ENCODE peak calls at places on chromosomes 13 and 19, in five cellular contexts. One of them, this sample, is unnamed.
A peak's percentile ranks its signal among the peaks of the same experiment; 100 is the strongest.

GRCh38 chr19:13024126-13024957 is 29.1 kb downstream of the NFIX start:
- DNase-seq in GM12878: no peak
- DNase-seq in K562: no peak
- DNase-seq in HepG2: no peak
- DNase-seq in SK-N-SH: no peak
- DNase-seq in this sample: no peak

GRCh38 chr19:3459322-3459881 is 20.9 kb downstream of the SMIM24 start:
- DNase-seq in GM12878: no peak
- DNase-seq in K562: peak; percentile 54
- DNase-seq in HepG2: no peak
- DNase-seq in SK-N-SH: peak; percentile 95
- DNase-seq in this sample: no peak

GRCh38 chr19:38848299-38849146 is 1.3 kb downstream of the HNRNPL start:
- DNase-seq in GM12878: no peak
- DNase-seq in K562: no peak
- DNase-seq in HepG2: no peak
- DNase-seq in SK-N-SH: no peak
- DNase-seq in this sample: no peak

GRCh38 chr19:34319785-34320184 is 45.2 kb upstream of the GPI start:
- DNase-seq in GM12878: no peak
- DNase-seq in K562: peak; percentile 41
- DNase-seq in HepG2: no peak
- DNase-seq in SK-N-SH: no peak
- DNase-seq in this sample: no peak

GRCh38 chr19:8654591-8655339 is 24.3 kb downstream of the NFILZ start:
- DNase-seq in GM12878: no peak
- DNase-seq in K562: peak; percentile 81
- DNase-seq in HepG2: no peak
- DNase-seq in SK-N-SH: peak; percentile 81
- DNase-seq in this sample: peak; percentile 63

GRCh38 chr13:96020155-96020575 is 33.0 kb downstream of the UGGT2 start:
- DNase-seq in GM12878: peak; percentile 23
- DNase-seq in K562: peak; percentile 11
- DNase-seq in HepG2: peak; percentile 75
- DNase-seq in SK-N-SH: peak; percentile 56
- DNase-seq in this sample: no peak

GRCh38 chr19:17237747-17238706 is 7.7 kb downstream of the NR2F6 start:
- DNase-seq in GM12878: no peak
- DNase-seq in K562: no peak
- DNase-seq in HepG2: no peak
- DNase-seq in SK-N-SH: no peak
- DNase-seq in this sample: no peak

GRCh38 chr13:110469597-110469996 is 91.9 kb downstream of the RAB20 start:
- DNase-seq in GM12878: no peak
- DNase-seq in K562: no peak
- DNase-seq in HepG2: no peak
- DNase-seq in SK-N-SH: no peak
- DNase-seq in this sample: no peak

GRCh38 chr19:3463039-3463958 is 17.0 kb downstream of the SMIM24 start:
- DNase-seq in GM12878: no peak
- DNase-seq in K562: no peak
- DNase-seq in HepG2: no peak
- DNase-seq in SK-N-SH: no peak
- DNase-seq in this sample: no peak

GRCh38 chr13:44470623-44471562 is 97.3 kb downstream of the SERP2 start:
- DNase-seq in GM12878: no peak
- DNase-seq in K562: peak; percentile 5
- DNase-seq in HepG2: peak; percentile 29
- DNase-seq in SK-N-SH: no peak
- DNase-seq in this sample: no peak
- TF ChIP-seq GABPA in GM12878: no peak
- TF ChIP-seq GABPA in K562: no peak
- TF ChIP-seq GABPA in HepG2: no peak
- TF ChIP-seq GABPA in SK-N-SH: no peak
- TF ChIP-seq GABPA in this sample: no peak

GRCh38 chr19:32464279-32464678 is 58.7 kb downstream of the DPY19L3 start:
- DNase-seq in GM12878: no peak
- DNase-seq in K562: no peak
- DNase-seq in HepG2: no peak
- DNase-seq in SK-N-SH: peak; percentile 37
- DNase-seq in this sample: no peak

GRCh38 chr19:32471095-32471494 is 65.5 kb downstream of the DPY19L3 start:
- DNase-seq in GM12878: no peak
- DNase-seq in K562: no peak
- DNase-seq in HepG2: no peak
- DNase-seq in SK-N-SH: no peak
- DNase-seq in this sample: no peak

GRCh38 chr19:32465176-32465575 is 59.6 kb downstream of the DPY19L3 start:
- DNase-seq in GM12878: no peak
- DNase-seq in K562: no peak
- DNase-seq in HepG2: no peak
- DNase-seq in SK-N-SH: no peak
- DNase-seq in this sample: no peak

GRCh38 chr19:32471811-32472210 is 66.2 kb downstream of the DPY19L3 start:
- DNase-seq in GM12878: no peak
- DNase-seq in K562: no peak
- DNase-seq in HepG2: no peak
- DNase-seq in SK-N-SH: no peak
- DNase-seq in this sample: no peak

GRCh38 chr19:32469796-32470195 is 64.2 kb downstream of the DPY19L3 start:
- DNase-seq in GM12878: no peak
- DNase-seq in K562: no peak
- DNase-seq in HepG2: no peak
- DNase-seq in SK-N-SH: no peak
- DNase-seq in this sample: no peak
- TF ChIP-seq REST in GM12878: no peak
- TF ChIP-seq REST in K562: no peak
- TF ChIP-seq REST in HepG2: no peak
- TF ChIP-seq REST in SK-N-SH: no peak
- TF ChIP-seq REST in this sample: no peak

GRCh38 chr19:11737964-11738745 is 591 bp downstream of the ZNF823 start:
- DNase-seq in GM12878: no peak
- DNase-seq in K562: peak; percentile 38
- DNase-seq in HepG2: peak; percentile 67
- DNase-seq in SK-N-SH: peak; percentile 71
- DNase-seq in this sample: no peak
- TF ChIP-seq GABPA in GM12878: no peak
- TF ChIP-seq GABPA in K562: no peak
- TF ChIP-seq GABPA in HepG2: peak; percentile 32
- TF ChIP-seq GABPA in SK-N-SH: no peak
- TF ChIP-seq GABPA in this sample: no peak

GRCh38 chr13:112456138-112457056 is 80.2 kb downstream of the SPACA7 start:
- DNase-seq in GM12878: no peak
- DNase-seq in K562: no peak
- DNase-seq in HepG2: no peak
- DNase-seq in SK-N-SH: no peak
- DNase-seq in this sample: no peak
- TF ChIP-seq REST in GM12878: no peak
- TF ChIP-seq REST in K562: no peak
- TF ChIP-seq REST in HepG2: no peak
- TF ChIP-seq REST in SK-N-SH: no peak
- TF ChIP-seq REST in this sample: no peak

GRCh38 chr19:42397315-42398166 is 7.4 kb upstream of the CNFN start:
- DNase-seq in GM12878: no peak
- DNase-seq in K562: no peak
- DNase-seq in HepG2: no peak
- DNase-seq in SK-N-SH: no peak
- DNase-seq in this sample: no peak
- TF ChIP-seq GABPA in GM12878: no peak
- TF ChIP-seq GABPA in K562: no peak
- TF ChIP-seq GABPA in HepG2: no peak
- TF ChIP-seq GABPA in SK-N-SH: no peak
- TF ChIP-seq GABPA in this sample: no peak

GRCh38 chr19:29843180-29844051 is 31.6 kb downstream of the CCNE1 start:
- DNase-seq in GM12878: no peak
- DNase-seq in K562: peak; percentile 46
- DNase-seq in HepG2: no peak
- DNase-seq in SK-N-SH: no peak
- DNase-seq in this sample: no peak

GRCh38 chr19:29840066-29840950 is 28.5 kb downstream of the CCNE1 start:
- DNase-seq in GM12878: no peak
- DNase-seq in K562: no peak
- DNase-seq in HepG2: no peak
- DNase-seq in SK-N-SH: no peak
- DNase-seq in this sample: no peak

GRCh38 chr19:29842471-29843179 is 30.8 kb downstream of the CCNE1 start:
- DNase-seq in GM12878: no peak
- DNase-seq in K562: no peak
- DNase-seq in HepG2: no peak
- DNase-seq in SK-N-SH: no peak
- DNase-seq in this sample: peak; percentile 70

GRCh38 chr19:29841209-29841558 is 29.4 kb downstream of the CCNE1 start:
- DNase-seq in GM12878: no peak
- DNase-seq in K562: no peak
- DNase-seq in HepG2: peak; percentile 54
- DNase-seq in SK-N-SH: no peak
- DNase-seq in this sample: no peak

GRCh38 chr19:29841559-29842367 is 30.0 kb downstream of the CCNE1 start:
- DNase-seq in GM12878: no peak
- DNase-seq in K562: peak; percentile 35
- DNase-seq in HepG2: peak; percentile 91
- DNase-seq in SK-N-SH: peak; percentile 56
- DNase-seq in this sample: no peak
- TF ChIP-seq REST in GM12878: no peak
- TF ChIP-seq REST in K562: no peak
- TF ChIP-seq REST in HepG2: no peak
- TF ChIP-seq REST in SK-N-SH: no peak
- TF ChIP-seq REST in this sample: no peak

DNA sequence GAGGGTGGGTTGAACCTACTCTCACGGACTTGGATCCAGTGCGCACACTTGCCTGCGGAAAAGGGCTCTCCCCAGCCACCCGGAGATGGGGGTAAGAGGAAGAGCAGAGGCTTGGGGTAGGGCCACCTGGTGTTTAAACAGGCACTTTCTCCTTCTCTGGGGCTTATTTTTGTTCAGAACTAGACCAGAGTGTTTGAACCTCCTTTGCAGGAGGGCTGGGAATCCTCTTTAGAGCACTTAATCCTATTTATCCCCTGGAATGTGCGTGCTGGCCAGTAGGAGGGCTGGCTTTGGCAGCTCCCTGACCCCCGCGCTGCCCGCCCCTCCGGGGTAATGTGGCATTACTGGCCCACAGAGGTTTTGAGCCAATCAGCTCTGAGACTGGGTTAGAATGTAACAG is 2.0 kb downstream of the RGS9BP start:
- DNase-seq in GM12878: no peak
- DNase-seq in K562: no peak
- DNase-seq in HepG2: no peak
- DNase-seq in SK-N-SH: no peak
- DNase-seq in this sample: no peak
- TF ChIP-seq GABPA in GM12878: no peak
- TF ChIP-seq GABPA in K562: no peak
- TF ChIP-seq GABPA in HepG2: no peak
- TF ChIP-seq GABPA in SK-N-SH: no peak
- TF ChIP-seq GABPA in this sample: no peak

GRCh38 chr19:40611096-40611495 is 9.9 kb downstream of the LTBP4 start:
- DNase-seq in GM12878: no peak
- DNase-seq in K562: no peak
- DNase-seq in HepG2: no peak
- DNase-seq in SK-N-SH: no peak
- DNase-seq in this sample: no peak
- TF ChIP-seq REST in GM12878: no peak
- TF ChIP-seq REST in K562: no peak
- TF ChIP-seq REST in HepG2: no peak
- TF ChIP-seq REST in SK-N-SH: no peak
- TF ChIP-seq REST in this sample: no peak

GRCh38 chr19:11482384-11483050 is 1.7 kb upstream of the ELAVL3 start:
- DNase-seq in GM12878: peak; percentile 50
- DNase-seq in K562: peak; percentile 93
- DNase-seq in HepG2: peak; percentile 45
- DNase-seq in SK-N-SH: peak; percentile 97
- DNase-seq in this sample: peak; percentile 83

GRCh38 chr19:11480927-11481776 is at the start of gene ELAVL3:
- DNase-seq in GM12878: no peak
- DNase-seq in K562: no peak
- DNase-seq in HepG2: no peak
- DNase-seq in SK-N-SH: peak; percentile 91
- DNase-seq in this sample: no peak

GRCh38 chr19:11485245-11485837 is 4.5 kb upstream of the ELAVL3 start:
- DNase-seq in GM12878: no peak
- DNase-seq in K562: no peak
- DNase-seq in HepG2: no peak
- DNase-seq in SK-N-SH: peak; percentile 20
- DNase-seq in this sample: no peak

GRCh38 chr19:11481777-11482383 is 1.0 kb upstream of the ELAVL3 start:
- DNase-seq in GM12878: peak; percentile 54
- DNase-seq in K562: peak; percentile 95
- DNase-seq in HepG2: peak; percentile 52
- DNase-seq in SK-N-SH: peak; percentile 93
- DNase-seq in this sample: peak; percentile 73

DNA sequence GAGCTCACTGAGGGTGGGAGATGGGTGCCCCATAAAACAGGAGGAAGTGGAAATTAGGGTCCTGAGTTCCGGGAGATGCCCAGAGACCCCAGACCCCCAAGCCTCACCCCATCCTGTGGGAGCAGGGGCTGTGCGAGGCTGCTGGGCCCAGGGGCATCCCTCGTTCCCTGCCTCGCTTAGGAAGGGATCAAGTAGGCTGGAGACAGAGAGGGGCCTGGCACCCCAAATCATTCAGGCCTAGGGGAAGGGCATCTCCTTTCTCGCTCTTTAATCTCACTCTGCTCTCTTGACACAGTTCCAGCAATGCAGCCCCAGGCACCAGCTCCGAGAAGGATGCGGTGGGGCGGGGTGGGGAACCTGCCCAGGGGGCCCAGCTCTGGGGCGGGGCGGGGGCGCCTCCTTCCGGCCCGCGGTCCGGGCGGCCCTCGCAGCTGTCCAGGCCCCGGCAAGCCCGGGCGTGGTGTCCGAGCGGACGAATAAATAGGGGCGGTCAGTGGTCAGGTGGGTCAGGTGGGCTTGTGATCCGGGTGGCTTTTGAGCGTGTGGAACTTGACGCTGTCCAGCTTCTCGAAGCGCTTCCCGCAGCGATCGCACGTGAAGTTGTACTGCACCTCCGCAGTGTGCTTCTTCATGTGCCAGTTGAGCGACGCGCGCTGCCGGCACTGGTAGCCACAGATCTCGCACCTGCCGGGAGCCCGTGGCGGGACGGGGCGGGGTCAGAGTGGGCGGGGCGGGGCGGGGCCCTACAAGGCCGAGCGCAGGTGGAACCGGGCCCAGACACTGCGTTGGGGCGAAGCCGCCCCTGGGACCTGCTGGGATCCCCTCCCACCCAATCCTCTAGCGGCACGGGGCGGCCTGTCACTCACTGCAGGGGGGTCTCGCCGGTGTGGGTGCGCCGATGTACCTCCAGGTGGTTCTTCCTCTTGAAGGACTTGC is 2.6 kb upstream of the ELAVL3 start:
- DNase-seq in GM12878: no peak
- DNase-seq in K562: no peak
- DNase-seq in HepG2: no peak
- DNase-seq in SK-N-SH: peak; percentile 29
- DNase-seq in this sample: no peak
- TF ChIP-seq GABPA in GM12878: no peak
- TF ChIP-seq GABPA in K562: no peak
- TF ChIP-seq GABPA in HepG2: no peak
- TF ChIP-seq GABPA in SK-N-SH: no peak
- TF ChIP-seq GABPA in this sample: no peak

GRCh38 chr13:44259045-44260042 is 114.3 kb upstream of the SERP2 start:
- DNase-seq in GM12878: peak; percentile 47
- DNase-seq in K562: peak; percentile 60
- DNase-seq in HepG2: no peak
- DNase-seq in SK-N-SH: peak; percentile 33
- DNase-seq in this sample: peak; percentile 66
- TF ChIP-seq REST in GM12878: no peak
- TF ChIP-seq REST in K562: no peak
- TF ChIP-seq REST in HepG2: no peak
- TF ChIP-seq REST in SK-N-SH: no peak
- TF ChIP-seq REST in this sample: no peak

This sample was measured in HL-60.